ENCODE peak calls at places on chromosomes 12 and 14, in nine cellular contexts. One of them, this sample, is unnamed.

GRCh38 chr12:100365411-100365810 is 8.5 kb downstream of the SLC17A8 start:
- DNase-seq in sigmoid colon: no peak
- DNase-seq in A549: no peak
- DNase-seq in transverse colon: no peak
- DNase-seq in ovary: no peak
- DNase-seq in HepG2: no peak
- DNase-seq in K562: no peak
- DNase-seq in stomach: no peak
- DNase-seq in upper lobe of left lung: no peak
- DNase-seq in this sample: no peak

GRCh38 chr14:20799955-20800544 is 2.6 kb downstream of the RNASE1 start:
- DNase-seq in sigmoid colon: peak
- DNase-seq in A549: no peak
- DNase-seq in transverse colon: no peak
- DNase-seq in ovary: no peak
- DNase-seq in HepG2: peak
- DNase-seq in K562: peak
- DNase-seq in stomach: peak
- DNase-seq in upper lobe of left lung: no peak
- DNase-seq in this sample: peak

GRCh38 chr12:82655751-82656150 is 31.0 kb upstream of the TMTC2 start:
- DNase-seq in sigmoid colon: no peak
- DNase-seq in A549: no peak
- DNase-seq in transverse colon: no peak
- DNase-seq in ovary: no peak
- DNase-seq in HepG2: peak
- DNase-seq in K562: no peak
- DNase-seq in stomach: no peak
- DNase-seq in upper lobe of left lung: no peak
- DNase-seq in this sample: no peak

GRCh38 chr14:99519931-99520421 is 38.8 kb downstream of the CCNK start:
- DNase-seq in sigmoid colon: peak
- DNase-seq in A549: no peak
- DNase-seq in transverse colon: no peak
- DNase-seq in ovary: peak
- DNase-seq in HepG2: no peak
- DNase-seq in K562: no peak
- DNase-seq in stomach: no peak
- DNase-seq in upper lobe of left lung: no peak
- DNase-seq in this sample: no peak

GRCh38 chr12:53044052-53044581 is 5.7 kb upstream of the TNS2 start:
- DNase-seq in sigmoid colon: peak
- DNase-seq in A549: no peak
- DNase-seq in transverse colon: no peak
- DNase-seq in ovary: peak
- DNase-seq in HepG2: peak
- DNase-seq in K562: no peak
- DNase-seq in stomach: no peak
- DNase-seq in upper lobe of left lung: no peak
- DNase-seq in this sample: no peak

GRCh38 chr14:88613552-88614010 is 50.7 kb downstream of the ZC3H14 start:
- DNase-seq in sigmoid colon: no peak
- DNase-seq in A549: no peak
- DNase-seq in transverse colon: no peak
- DNase-seq in ovary: no peak
- DNase-seq in HepG2: peak
- DNase-seq in K562: no peak
- DNase-seq in stomach: peak
- DNase-seq in upper lobe of left lung: no peak
- DNase-seq in this sample: no peak

GRCh38 chr12:80411787-80412186 is 32.2 kb upstream of the PTPRQ start:
- DNase-seq in sigmoid colon: no peak
- DNase-seq in A549: no peak
- DNase-seq in transverse colon: no peak
- DNase-seq in ovary: no peak
- DNase-seq in HepG2: no peak
- DNase-seq in K562: no peak
- DNase-seq in stomach: no peak
- DNase-seq in upper lobe of left lung: no peak
- DNase-seq in this sample: no peak

GRCh38 chr14:68392393-68393085 is 400.3 kb downstream of the ZFP36L1 start:
- DNase-seq in sigmoid colon: peak
- DNase-seq in A549: no peak
- DNase-seq in transverse colon: peak
- DNase-seq in ovary: peak
- DNase-seq in HepG2: peak
- DNase-seq in K562: no peak
- DNase-seq in stomach: peak
- DNase-seq in upper lobe of left lung: no peak
- DNase-seq in this sample: peak

DNA sequence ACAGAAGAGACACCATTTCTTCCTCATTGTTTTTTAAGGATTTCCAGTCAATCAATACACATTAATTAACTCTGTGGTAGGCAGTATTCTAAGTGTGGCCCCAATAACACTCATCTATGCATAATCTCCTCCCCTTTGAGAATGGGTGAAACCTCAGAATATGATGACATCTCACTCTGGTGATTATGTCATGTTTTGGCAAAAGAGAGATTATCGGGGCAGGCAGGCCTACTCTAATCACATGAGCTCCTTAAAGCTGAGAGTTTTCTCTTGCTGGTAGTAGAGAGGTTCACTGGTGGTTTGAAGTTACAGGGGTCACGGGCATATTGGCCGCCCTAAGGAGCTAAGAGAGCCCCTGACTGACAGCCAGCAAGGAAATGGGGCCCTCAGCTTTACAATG is 7.1 kb upstream of the LGMN start:
- DNase-seq in sigmoid colon: no peak
- DNase-seq in A549: no peak
- DNase-seq in transverse colon: no peak
- DNase-seq in ovary: no peak
- DNase-seq in HepG2: no peak
- DNase-seq in K562: no peak
- DNase-seq in stomach: no peak
- DNase-seq in upper lobe of left lung: no peak
- DNase-seq in this sample: no peak
- TF ChIP-seq EP300 in sigmoid colon: no peak
- TF ChIP-seq EP300 in A549: no peak
- TF ChIP-seq EP300 in transverse colon: no peak
- TF ChIP-seq EP300 in ovary: no peak
- TF ChIP-seq EP300 in HepG2: no peak
- TF ChIP-seq EP300 in K562: no peak
- TF ChIP-seq EP300 in stomach: no peak
- TF ChIP-seq EP300 in upper lobe of left lung: no peak
- TF ChIP-seq EP300 in this sample: no peak

GRCh38 chr14:103056322-103057027 is 874 bp downstream of the CDC42BPB start:
- DNase-seq in sigmoid colon: peak
- DNase-seq in A549: peak
- DNase-seq in transverse colon: peak
- DNase-seq in ovary: peak
- DNase-seq in HepG2: no peak
- DNase-seq in K562: peak
- DNase-seq in stomach: peak
- DNase-seq in upper lobe of left lung: peak
- DNase-seq in this sample: peak

GRCh38 chr14:103055693-103056092 is 1.7 kb downstream of the CDC42BPB start:
- DNase-seq in sigmoid colon: no peak
- DNase-seq in A549: no peak
- DNase-seq in transverse colon: no peak
- DNase-seq in ovary: no peak
- DNase-seq in HepG2: no peak
- DNase-seq in K562: no peak
- DNase-seq in stomach: no peak
- DNase-seq in upper lobe of left lung: no peak
- DNase-seq in this sample: no peak

GRCh38 chr14:103058209-103059055 is 1.1 kb upstream of the CDC42BPB start:
- DNase-seq in sigmoid colon: peak
- DNase-seq in A549: no peak
- DNase-seq in transverse colon: no peak
- DNase-seq in ovary: no peak
- DNase-seq in HepG2: no peak
- DNase-seq in K562: no peak
- DNase-seq in stomach: no peak
- DNase-seq in upper lobe of left lung: no peak
- DNase-seq in this sample: no peak

GRCh38 chr14:103057372-103058208 is at the start of gene CDC42BPB:
- DNase-seq in sigmoid colon: peak
- DNase-seq in A549: peak
- DNase-seq in transverse colon: peak
- DNase-seq in ovary: peak
- DNase-seq in HepG2: peak
- DNase-seq in K562: peak
- DNase-seq in stomach: peak
- DNase-seq in upper lobe of left lung: peak
- DNase-seq in this sample: peak

GRCh38 chr14:103057028-103057371 is 349 bp downstream of the CDC42BPB start:
- DNase-seq in sigmoid colon: peak
- DNase-seq in A549: no peak
- DNase-seq in transverse colon: no peak
- DNase-seq in ovary: no peak
- DNase-seq in HepG2: no peak
- DNase-seq in K562: no peak
- DNase-seq in stomach: no peak
- DNase-seq in upper lobe of left lung: no peak
- DNase-seq in this sample: no peak
- TF ChIP-seq EP300 in sigmoid colon: no peak
- TF ChIP-seq EP300 in A549: no peak
- TF ChIP-seq EP300 in transverse colon: no peak
- TF ChIP-seq EP300 in ovary: no peak
- TF ChIP-seq EP300 in HepG2: no peak
- TF ChIP-seq EP300 in K562: no peak
- TF ChIP-seq EP300 in stomach: no peak
- TF ChIP-seq EP300 in upper lobe of left lung: no peak
- TF ChIP-seq EP300 in this sample: no peak

DNA sequence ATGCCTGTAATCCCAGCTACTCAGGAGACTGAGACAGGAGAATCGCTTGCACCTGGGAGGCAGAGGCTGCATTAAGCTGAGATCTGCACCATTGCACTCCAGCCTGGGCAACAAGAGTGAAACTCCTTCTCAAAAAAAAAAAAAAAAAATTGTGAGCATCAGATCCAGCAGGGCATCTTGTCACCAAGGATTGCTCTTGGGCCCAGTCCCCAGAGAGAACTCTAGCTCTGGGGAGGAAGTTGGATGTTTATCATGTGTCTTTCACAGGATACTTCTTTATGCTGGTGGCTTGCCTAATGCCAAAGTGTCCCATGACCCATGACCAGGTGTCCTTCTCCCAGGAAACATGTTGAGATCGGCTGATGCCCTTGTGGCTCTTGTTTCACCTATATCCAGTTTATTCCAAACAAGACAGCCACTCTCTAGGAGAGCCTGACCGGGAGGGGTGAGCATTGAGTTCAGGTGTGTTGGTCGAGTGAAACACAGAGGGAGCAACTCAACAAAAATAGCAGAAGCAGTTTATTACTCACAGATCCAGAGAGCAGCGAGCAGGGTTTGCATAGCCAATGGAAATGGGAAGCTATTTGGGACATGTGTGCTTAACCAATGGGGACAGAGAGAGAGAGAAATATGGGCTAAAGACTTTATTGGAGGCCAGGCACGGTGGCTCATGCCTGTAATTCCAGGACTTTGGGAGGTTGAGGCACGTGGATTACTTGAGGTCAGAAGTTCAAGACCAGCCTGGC is 6.7 kb upstream of the TCHP start:
- DNase-seq in sigmoid colon: no peak
- DNase-seq in A549: no peak
- DNase-seq in transverse colon: no peak
- DNase-seq in ovary: no peak
- DNase-seq in HepG2: no peak
- DNase-seq in K562: no peak
- DNase-seq in stomach: no peak
- DNase-seq in upper lobe of left lung: no peak
- DNase-seq in this sample: no peak
- TF ChIP-seq EP300 in sigmoid colon: no peak
- TF ChIP-seq EP300 in A549: no peak
- TF ChIP-seq EP300 in transverse colon: no peak
- TF ChIP-seq EP300 in ovary: no peak
- TF ChIP-seq EP300 in HepG2: no peak
- TF ChIP-seq EP300 in K562: no peak
- TF ChIP-seq EP300 in stomach: no peak
- TF ChIP-seq EP300 in upper lobe of left lung: no peak
- TF ChIP-seq EP300 in this sample: no peak

GRCh38 chr14:71550367-71550766 is 381.9 kb upstream of the RGS6 start:
- DNase-seq in sigmoid colon: no peak
- DNase-seq in A549: no peak
- DNase-seq in transverse colon: no peak
- DNase-seq in ovary: no peak
- DNase-seq in HepG2: no peak
- DNase-seq in K562: no peak
- DNase-seq in stomach: no peak
- DNase-seq in upper lobe of left lung: no peak
- DNase-seq in this sample: no peak

GRCh38 chr14:71549421-71549820 is 382.8 kb upstream of the RGS6 start:
- DNase-seq in sigmoid colon: no peak
- DNase-seq in A549: no peak
- DNase-seq in transverse colon: no peak
- DNase-seq in ovary: no peak
- DNase-seq in HepG2: no peak
- DNase-seq in K562: no peak
- DNase-seq in stomach: no peak
- DNase-seq in upper lobe of left lung: no peak
- DNase-seq in this sample: no peak

GRCh38 chr14:71553779-71554178 is 378.4 kb upstream of the RGS6 start:
- DNase-seq in sigmoid colon: no peak
- DNase-seq in A549: no peak
- DNase-seq in transverse colon: no peak
- DNase-seq in ovary: no peak
- DNase-seq in HepG2: peak
- DNase-seq in K562: no peak
- DNase-seq in stomach: no peak
- DNase-seq in upper lobe of left lung: no peak
- DNase-seq in this sample: no peak

GRCh38 chr14:71552809-71553208 is 379.4 kb upstream of the RGS6 start:
- DNase-seq in sigmoid colon: no peak
- DNase-seq in A549: no peak
- DNase-seq in transverse colon: no peak
- DNase-seq in ovary: no peak
- DNase-seq in HepG2: no peak
- DNase-seq in K562: no peak
- DNase-seq in stomach: no peak
- DNase-seq in upper lobe of left lung: no peak
- DNase-seq in this sample: no peak

DNA sequence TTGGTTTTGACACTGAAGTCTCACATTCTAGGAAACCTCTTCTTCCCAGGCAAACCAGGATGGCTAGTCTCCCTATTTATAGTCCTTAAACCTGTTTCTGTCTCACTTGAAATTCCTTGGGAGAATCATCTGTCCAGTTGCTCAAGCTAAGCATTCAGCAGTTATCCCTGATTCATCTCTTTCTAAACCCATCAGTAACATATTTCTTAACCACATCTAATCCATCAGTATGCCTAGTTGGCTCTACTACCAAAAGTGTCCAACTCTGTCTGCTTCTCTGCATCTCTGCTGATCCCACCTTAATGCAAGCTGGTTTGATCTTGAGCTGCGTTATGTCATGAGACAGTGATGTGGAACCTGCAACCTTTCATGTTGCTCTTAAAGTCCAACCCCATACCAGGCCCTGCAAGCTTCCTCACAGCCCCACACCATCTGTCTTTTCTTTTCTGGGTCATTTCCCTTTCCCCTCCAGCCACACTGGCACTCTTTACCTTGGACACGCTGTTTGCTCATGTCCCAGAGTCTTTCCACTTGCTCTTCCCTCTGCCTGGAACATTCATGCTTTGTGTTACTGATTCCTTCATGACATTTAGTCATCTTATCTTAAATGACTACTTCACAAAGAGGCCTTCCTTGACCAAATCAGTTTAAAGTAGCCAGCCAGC is 380.8 kb upstream of the RGS6 start:
- DNase-seq in sigmoid colon: no peak
- DNase-seq in A549: no peak
- DNase-seq in transverse colon: no peak
- DNase-seq in ovary: no peak
- DNase-seq in HepG2: no peak
- DNase-seq in K562: no peak
- DNase-seq in stomach: no peak
- DNase-seq in upper lobe of left lung: no peak
- DNase-seq in this sample: no peak
- TF ChIP-seq EP300 in sigmoid colon: no peak
- TF ChIP-seq EP300 in A549: no peak
- TF ChIP-seq EP300 in transverse colon: no peak
- TF ChIP-seq EP300 in ovary: no peak
- TF ChIP-seq EP300 in HepG2: no peak
- TF ChIP-seq EP300 in K562: no peak
- TF ChIP-seq EP300 in stomach: no peak
- TF ChIP-seq EP300 in upper lobe of left lung: no peak
- TF ChIP-seq EP300 in this sample: no peak

This sample was measured in tibial nerve.